ENCODE peak calls at places on chromosome 10, in four cellular contexts. R is IMR-90, G is neuronal stem cell, C is mesenchymal stem cell. E is an unnamed sample.

GRCh38 chr10:67772894-67773511 is 65.0 kb downstream of the DNAJC12 start:
- DNase-seq in G (no peak), R (peak; percentile 55), C (no peak), E (peak; percentile 11)

GRCh38 chr10:27614776-27615175 is 110.7 kb downstream of the RAB18 start:
- DNase-seq in C (no peak), R (no peak), G (no peak), E (no peak)

GRCh38 chr10:131205556-131205955 is 106.0 kb downstream of the TCERG1L start:
- DNase-seq in R (no peak), G (no peak), C (no peak), E (no peak)

GRCh38 chr10:131578472-131578970 is 267.0 kb upstream of the TCERG1L start:
- DNase-seq in R (no peak), G (no peak), C (no peak), E (no peak)

GRCh38 chr10:586716-587115 is 102.8 kb downstream of the DIP2C start:
- DNase-seq in R (no peak), C (no peak), G (no peak), E (no peak)

GRCh38 chr10:454860-455259 is 234.6 kb downstream of the DIP2C start:
- DNase-seq in C (peak; percentile 88), R (peak; percentile 92), G (no peak), E (peak; percentile 94)

GRCh38 chr10:52353960-52354394 is 39.9 kb downstream of the DKK1 start:
- DNase-seq in G (no peak), R (peak; percentile 73), C (peak; percentile 91), E (no peak)

GRCh38 chr10:117214401-117214800 is 17.1 kb downstream of the KCNK18 start:
- DNase-seq in R (peak; percentile 17), C (no peak), G (no peak), E (no peak)

GRCh38 chr10:28312572-28312971 is 9.7 kb upstream of the MPP7 start:
- DNase-seq in R (no peak), C (no peak), G (no peak), E (no peak)

GRCh38 chr10:88913803-88914202 is 33.8 kb downstream of the STAMBPL1 start:
- DNase-seq in G (no peak), R (no peak), C (no peak), E (no peak)

GRCh38 chr10:128180843-128181242 is 54.6 kb upstream of the MKI67 start:
- DNase-seq in R (no peak), C (no peak), G (no peak), E (no peak)

GRCh38 chr10:62560207-62560819 is 186.1 kb downstream of the ZNF365 start:
- DNase-seq in R (peak; percentile 79), G (no peak), C (peak; percentile 40), E (no peak)

GRCh38 chr10:98485959-98486358 is 39.2 kb upstream of the HPS1 start:
- DNase-seq in R (peak; percentile 35), G (no peak), C (no peak), E (no peak)

GRCh38 chr10:12434277-12434676 is 84.9 kb downstream of the CAMK1D start:
- DNase-seq in G (no peak), C (no peak), R (no peak), E (no peak)

GRCh38 chr10:81068446-81068845 is 530.7 kb downstream of the SH2D4B start:
- DNase-seq in G (no peak), R (no peak), C (no peak), E (no peak)

GRCh38 chr10:56605043-56605442 is 244.0 kb upstream of the ZWINT start:
- DNase-seq in R (no peak), C (no peak), G (no peak), E (no peak)

GRCh38 chr10:21525367-21526183 is at the start of gene SKIDA1:
- DNase-seq in R (peak; percentile 86), G (peak; percentile 98), C (peak; percentile 97), E (peak; percentile 74)

GRCh38 chr10:6300106-6300783 is 97.5 kb downstream of the PFKFB3 start:
- DNase-seq in R (peak; percentile 56), G (no peak), C (peak; percentile 46), E (peak; percentile 39)

GRCh38 chr10:116465541-116465940 is 37.9 kb downstream of the PNLIPRP3 start:
- DNase-seq in C (no peak), R (no peak), G (no peak), E (peak; percentile 9)

GRCh38 chr10:131177431-131178327 is 133.8 kb downstream of the TCERG1L start:
- DNase-seq in G (no peak), R (no peak), C (no peak), E (no peak)

GRCh38 chr10:72095195-72095594 is 6.8 kb upstream of the SPOCK2 start:
- DNase-seq in G (no peak), C (no peak), R (no peak), E (no peak)

GRCh38 chr10:72094574-72094973 is 6.2 kb upstream of the SPOCK2 start:
- DNase-seq in R (peak; percentile 57), G (no peak), C (peak; percentile 74), E (no peak)

GRCh38 chr10:72092171-72092924 is 4.0 kb upstream of the SPOCK2 start:
- DNase-seq in G (no peak), R (no peak), C (no peak), E (no peak)

GRCh38 chr10:72092987-72093386 is 4.6 kb upstream of the SPOCK2 start:
- DNase-seq in G (no peak), C (no peak), R (no peak), E (no peak)

DNA sequence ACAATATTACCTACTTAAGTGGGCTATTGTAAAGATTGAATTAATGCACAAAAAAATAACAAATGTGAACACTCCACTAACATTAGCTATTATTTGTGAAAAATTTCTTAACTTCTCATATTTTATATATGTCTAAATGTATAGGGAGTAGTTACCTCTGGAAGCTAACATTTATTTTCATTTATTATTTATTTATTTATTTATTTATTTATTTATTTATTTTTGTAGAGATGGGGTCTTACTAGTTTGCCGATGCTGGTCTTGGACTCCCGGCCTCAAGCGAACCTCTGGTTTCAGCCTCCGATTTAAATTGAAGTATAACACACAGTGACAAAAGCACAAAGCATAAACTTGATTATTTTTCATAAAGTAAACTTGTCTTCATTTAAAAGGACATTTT is 5.1 kb upstream of the SPOCK2 start:
- DNase-seq in R (no peak), G (no peak), C (no peak), E (no peak)
- H3K14ac ChIP-seq in R (no peak overlapping the region), G (no peak overlapping the region), C (no peak overlapping the region), E (no peak overlapping the region)

GRCh38 chr10:126571203-126571602 is 99.3 kb downstream of the C10orf90 start:
- DNase-seq in G (no peak), R (no peak), C (no peak), E (peak; percentile 39)

GRCh38 chr10:126565871-126566270 is 104.6 kb downstream of the C10orf90 start:
- DNase-seq in R (no peak), G (no peak), C (no peak), E (no peak)

GRCh38 chr10:126568809-126569208 is 101.7 kb downstream of the C10orf90 start:
- DNase-seq in G (no peak), C (no peak), R (no peak), E (no peak)

GRCh38 chr10:126569513-126570447 is 100.7 kb downstream of the C10orf90 start:
- DNase-seq in R (peak; percentile 85), G (no peak), C (peak; percentile 80), E (peak; percentile 53)

GRCh38 chr10:126570631-126571170 is 99.8 kb downstream of the C10orf90 start:
- DNase-seq in G (no peak), C (peak; percentile 19), R (no peak), E (peak; percentile 11)
- H3K14ac ChIP-seq in G (no peak overlapping the region), C (no peak overlapping the region), R (no peak overlapping the region), E (no peak overlapping the region)

DNA sequence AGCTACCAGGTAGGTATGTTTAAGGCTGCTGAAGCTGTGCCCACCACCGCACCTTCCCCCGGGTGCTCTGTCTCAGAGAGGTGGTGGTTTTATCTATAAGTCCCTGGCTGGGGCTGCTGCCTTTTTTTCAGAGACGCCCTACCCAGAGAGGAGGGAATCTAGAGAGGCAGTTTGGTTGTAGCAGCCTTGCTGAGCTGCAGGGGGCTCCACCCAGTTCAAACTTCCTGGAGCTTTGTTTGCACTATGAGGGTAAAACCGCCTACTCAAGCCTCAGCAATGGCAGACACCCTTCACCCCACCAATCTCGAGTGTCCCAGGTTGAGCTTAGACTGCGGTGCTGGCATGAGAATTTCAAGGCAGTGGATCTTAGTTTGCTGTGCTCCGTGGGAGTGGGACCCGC is 43.6 kb upstream of the CYP2C18 start:
- DNase-seq in C (no peak), G (no peak), R (no peak), E (no peak)
- H3K14ac ChIP-seq in C (no peak overlapping the region), G (peak overlapping the region; percentile 71), R (no peak overlapping the region), E (peak overlapping the region; percentile 71)

GRCh38 chr10:102502337-102503151 is at the start of gene ACTR1A:
- DNase-seq in C (peak; percentile 100), G (peak; percentile 99), R (peak; percentile 100), E (peak; percentile 99)
- H3K14ac ChIP-seq in C (peak within 1 kb of the TSS; percentile 50), G (no peak within 1 kb of the TSS), R (peak within 1 kb of the TSS; percentile 90), E (peak within 1 kb of the TSS; percentile 50)

DNA sequence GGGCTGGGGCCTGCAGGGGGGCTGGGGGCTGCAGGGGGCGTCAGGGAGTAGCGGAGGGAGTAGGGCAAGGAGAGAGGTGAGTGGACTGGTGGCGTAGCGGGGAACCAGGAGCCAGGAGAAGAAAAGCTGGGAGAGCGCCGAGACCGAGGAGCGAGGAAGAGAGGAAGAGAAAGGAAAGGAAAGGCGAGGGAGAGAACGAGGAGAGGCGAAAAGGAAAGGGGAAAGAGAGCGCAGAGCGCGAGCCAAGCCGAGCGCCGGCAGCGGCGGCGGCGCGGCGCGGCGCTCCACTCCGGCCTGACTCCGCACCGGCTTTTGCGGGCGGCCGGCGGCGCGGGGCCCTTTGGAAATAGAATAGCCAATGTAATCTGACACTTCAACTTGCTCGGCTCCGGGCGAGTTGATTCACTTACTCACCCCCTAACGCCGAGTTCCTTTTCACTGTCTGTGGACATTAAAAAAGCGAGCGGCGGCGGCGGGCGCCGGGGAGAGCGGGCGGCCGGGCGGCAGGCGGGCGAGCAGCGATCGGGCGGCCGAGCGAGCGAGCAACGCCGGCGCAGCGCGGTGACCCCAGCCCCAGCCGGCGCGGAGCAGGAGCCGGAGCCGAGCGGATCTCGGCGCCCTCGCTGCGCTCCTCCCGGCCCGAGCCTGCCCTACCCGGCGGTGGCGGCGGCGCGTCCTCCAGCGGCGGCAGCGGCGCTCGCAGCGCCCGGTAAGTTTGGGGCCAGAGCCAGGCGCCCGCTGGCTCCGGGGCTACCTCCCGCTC is at the start of gene ZMIZ1:
- DNase-seq in G (peak; percentile 89), R (peak; percentile 93), C (peak; percentile 96), E (peak; percentile 97)
- H3K14ac ChIP-seq in G (no peak within 1 kb of the TSS), R (peak within 1 kb of the TSS; percentile 96), C (peak within 1 kb of the TSS; percentile 80), E (peak within 1 kb of the TSS; percentile 93)

DNA sequence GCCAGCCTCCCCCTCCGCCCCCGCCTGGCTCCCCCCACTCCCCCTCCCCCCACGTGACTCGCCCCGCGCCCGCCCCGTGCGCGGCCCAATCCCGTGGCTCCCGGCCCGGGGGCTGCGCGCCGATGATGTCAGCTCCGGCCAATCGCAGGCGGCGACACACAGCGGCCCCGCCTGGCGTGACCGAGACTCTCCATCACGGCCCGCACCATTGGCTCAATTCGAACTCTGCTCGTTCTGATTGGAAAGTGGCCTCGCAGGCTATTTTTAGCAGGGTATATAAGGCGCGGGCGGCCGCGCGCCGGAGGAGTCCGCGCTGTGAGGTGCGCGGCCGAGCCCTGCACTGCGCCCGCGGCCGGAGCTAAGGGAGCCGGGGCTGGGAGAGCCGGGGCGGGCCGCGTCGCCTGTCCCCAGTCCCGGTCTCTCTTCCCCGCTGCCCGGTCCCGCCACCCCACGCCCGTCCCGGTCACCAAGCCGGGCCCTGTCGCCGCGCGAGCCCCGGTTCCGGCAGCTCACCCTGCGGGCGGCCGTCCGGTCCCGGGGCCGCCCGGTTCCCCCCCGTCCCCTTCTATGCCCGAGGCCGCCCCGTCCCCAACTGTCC is 341 bp upstream of the KLF6 start:
- DNase-seq in R (peak; percentile 97), G (peak; percentile 98), C (peak; percentile 97), E (peak; percentile 100)
- H3K14ac ChIP-seq in R (peak overlapping the region; percentile 92), G (no peak overlapping the region), C (peak overlapping the region; percentile 98), E (peak overlapping the region; percentile 83)